ENCODE peak calls at places on chromosomes 16 and 17, in four cellular contexts. U is SK-N-SH, W is body of pancreas, V is PC-3. H is an unnamed sample. For H3K4me1 and H3K36me3, the result is how much of the 10 kb centered on the place peaks cover.

GRCh38 chr17:38872671-38873385 is 3.0 kb downstream of the LASP1 start:
- DNase-seq in U (no peak), W (peak), V (no peak), H (no peak)

GRCh38 chr17:6104956-6105355 is 34.8 kb downstream of the WSCD1 start:
- DNase-seq in U (no peak), W (no peak), V (peak), H (no peak)

GRCh38 chr16:57591086-57591869 is 37.2 kb upstream of the ADGRG1 start:
- DNase-seq in U (peak), W (peak), V (peak), H (peak)

GRCh38 chr17:20010099-20010863 is 1.1 kb downstream of the SPECC1 start:
- DNase-seq in U (peak), W (peak), V (peak), H (peak)

GRCh38 chr17:51456942-51457341 is 196.6 kb downstream of the UTP18 start:
- DNase-seq in U (no peak), W (no peak), V (peak), H (no peak)

GRCh38 chr17:50079334-50080095 is 15.6 kb upstream of the PDK2 start:
- DNase-seq in U (no peak), W (no peak), V (peak), H (peak)

GRCh38 chr16:71927383-71927782 is 32.1 kb downstream of the IST1 start:
- DNase-seq in U (no peak), W (peak), V (peak), H (peak)

GRCh38 chr17:7548585-7549400 is at the start of gene TNFSF12:
- DNase-seq in U (peak), W (peak), V (peak), H (peak)

GRCh38 chr17:12575641-12576040 is 90.0 kb upstream of the MYOCD start:
- DNase-seq in U (no peak), W (no peak), V (no peak), H (no peak)

GRCh38 chr16:85349413-85350145 is 237.3 kb upstream of the CIBAR2 start:
- DNase-seq in U (peak), W (no peak), V (no peak), H (no peak)

GRCh38 chr17:28112199-28112995 is 69.9 kb downstream of the NLK start:
- DNase-seq in U (no peak), W (no peak), V (peak), H (peak)

GRCh38 chr17:80763293-80763867 is 218.7 kb downstream of the RPTOR start:
- DNase-seq in U (no peak), W (no peak), V (no peak), H (no peak)

GRCh38 chr17:48051706-48052486 is 3.7 kb downstream of the NFE2L1 start:
- DNase-seq in U (no peak), W (peak), V (no peak), H (peak)

DNA sequence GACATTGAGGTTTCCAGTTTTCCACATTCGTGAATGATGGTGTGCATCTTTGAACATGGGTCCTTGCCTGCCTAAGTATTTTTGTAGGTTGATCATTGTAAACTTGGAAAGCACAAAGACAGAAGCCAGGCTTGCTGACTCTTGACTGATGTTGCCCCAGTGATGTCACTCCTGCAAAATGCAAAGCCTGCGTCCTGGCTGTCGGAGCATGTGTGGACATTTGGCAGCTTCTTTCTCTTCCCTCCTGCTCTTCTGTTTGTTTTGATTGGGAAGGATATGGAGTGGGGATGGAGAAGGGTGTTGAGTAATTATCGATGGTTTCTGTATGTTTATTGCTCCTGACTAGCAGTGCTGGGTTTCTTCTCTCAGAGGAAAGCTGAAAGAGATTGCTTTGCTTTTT is 3.2 kb downstream of the NDE1 start:
- DNase-seq in U (no peak), W (no peak), V (peak), H (no peak)
- H3K4me3 ChIP-seq in U (no peak), W (no peak), V (peak), H (no peak)

DNA sequence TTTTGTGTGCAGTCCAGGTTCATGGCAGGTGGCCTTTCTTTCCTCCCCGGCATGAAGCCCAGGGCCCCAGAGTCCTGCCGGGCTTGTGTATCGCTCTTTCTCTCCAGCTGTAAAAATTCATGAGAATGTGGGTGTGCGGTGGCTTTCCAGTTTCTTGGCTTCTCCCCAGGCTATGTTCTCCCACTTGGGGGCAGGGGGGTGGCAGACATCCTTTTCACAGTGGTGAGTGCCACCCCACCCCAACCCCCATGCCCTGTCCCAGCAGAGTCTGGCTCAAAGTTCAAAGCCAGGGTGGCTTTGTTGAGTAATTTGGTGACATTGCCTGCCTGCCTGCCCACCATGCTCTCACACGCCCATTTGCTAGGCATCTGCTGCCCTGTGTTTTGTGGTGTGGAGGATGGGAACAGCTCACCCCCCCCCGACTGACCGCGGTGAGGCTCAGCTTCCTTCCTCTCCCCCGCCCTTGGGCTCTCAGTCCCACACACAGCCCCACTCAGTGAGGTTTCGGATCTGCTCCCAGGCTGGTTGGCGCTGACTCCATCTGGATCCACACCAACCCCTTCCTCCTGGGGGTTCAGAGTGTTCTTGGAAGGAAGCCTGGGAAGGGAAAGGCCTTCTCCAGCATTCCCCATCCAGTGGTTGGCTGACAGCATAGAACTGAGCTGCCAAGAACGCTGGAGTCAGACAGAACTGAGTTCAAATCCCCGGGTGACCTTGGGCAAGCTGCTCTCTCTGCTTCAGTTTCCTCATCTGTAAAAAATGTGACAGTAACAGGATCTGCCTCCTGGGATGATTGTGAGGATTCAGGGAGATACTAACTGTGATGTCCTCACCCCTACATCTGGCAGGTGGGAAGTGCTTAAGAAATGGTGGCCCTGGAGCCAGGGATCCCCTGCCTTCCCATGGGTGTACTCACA is 36.1 kb downstream of the CHD9 start:
- DNase-seq in U (peak), W (peak), V (no peak), H (no peak)
- H3K4me1 ChIP-seq in U (under half), W (under half), V (under half), H (under half)

DNA sequence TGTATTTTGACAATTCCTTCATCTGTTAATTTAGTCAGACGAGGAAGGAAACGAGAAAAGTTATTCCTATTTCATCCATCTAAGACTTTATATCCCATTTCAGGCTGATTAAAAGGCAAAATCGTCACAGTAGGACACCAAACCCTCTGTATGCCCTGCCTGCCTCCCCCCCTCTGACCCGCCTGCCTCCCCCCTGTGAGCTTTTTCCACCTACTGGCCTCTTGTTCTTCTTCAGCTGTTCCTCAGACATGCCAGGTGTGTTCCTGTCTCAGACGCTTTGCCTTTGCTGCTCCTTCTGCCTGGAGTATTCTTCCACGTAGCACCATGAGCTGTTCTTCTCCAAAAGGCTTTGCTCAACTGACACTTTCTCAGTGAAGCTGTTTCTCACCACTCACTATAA is 723.4 kb downstream of the MAF start:
- DNase-seq in U (no peak), W (no peak), V (no peak), H (no peak)
- H3K36me3 ChIP-seq in U (under half), W (under half), V (under half), H (under half)

GRCh38 chr16:2511128-2511785 is 2.5 kb upstream of the ATP6V0C start:
- DNase-seq in U (no peak), W (peak), V (no peak), H (no peak)
- H3K4me3 ChIP-seq in U (no peak), W (no peak), V (no peak), H (no peak)

DNA sequence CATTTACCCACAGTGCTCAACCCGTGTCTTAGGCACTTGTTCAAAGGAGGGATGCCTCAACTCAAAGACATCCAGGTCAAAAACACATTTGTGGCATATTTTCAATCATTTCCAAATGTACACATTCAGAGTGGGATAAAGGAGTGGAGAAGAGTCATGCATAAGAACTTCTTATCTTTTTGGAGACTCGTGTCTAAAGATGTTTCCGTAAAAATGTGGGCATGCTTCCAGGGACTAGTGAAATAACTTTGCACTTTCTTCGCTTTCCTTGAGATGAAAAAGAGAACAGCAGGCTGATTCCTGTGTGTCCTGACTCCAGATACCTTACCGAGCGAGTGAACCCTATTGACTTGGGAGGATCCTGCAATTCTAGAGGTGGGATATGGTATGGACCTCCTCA is 256.6 kb upstream of the KCNJ16 start:
- DNase-seq in U (no peak), W (no peak), V (no peak), H (no peak)
- H3K4me1 ChIP-seq in U (under half), W (under half), V (under half), H (under half)

DNA sequence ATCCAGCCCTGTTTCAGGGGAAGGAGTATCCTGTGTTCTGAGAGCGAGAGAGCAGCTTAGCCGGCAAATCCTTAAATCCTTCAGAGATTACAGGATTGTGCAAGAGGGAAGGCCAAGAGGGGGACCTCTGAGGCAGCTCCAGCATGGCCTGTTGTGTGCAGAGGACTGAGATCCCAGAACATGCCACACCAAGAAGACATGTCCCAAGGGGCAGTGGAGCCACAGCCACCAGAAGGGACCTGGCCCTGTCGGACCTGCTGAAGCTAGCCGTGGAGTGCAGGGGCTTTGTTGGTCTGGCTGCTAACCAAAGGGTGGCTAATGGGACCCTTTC is 1.6 kb upstream of the MRC2 start:
- DNase-seq in U (peak), W (no peak), V (no peak), H (no peak)
- H3K36me3 ChIP-seq in U (under half), W (under half), V (under half), H (under half)

GRCh38 chr17:55266958-55267688 is 2.4 kb downstream of the HLF start:
- DNase-seq in U (no peak), W (no peak), V (no peak), H (no peak)

GRCh38 chr17:55264640-55265298 is at the start of gene HLF:
- DNase-seq in U (peak), W (peak), V (peak), H (peak)

GRCh38 chr17:55266051-55266957 is 1.5 kb downstream of the HLF start:
- DNase-seq in U (peak), W (no peak), V (no peak), H (no peak)

GRCh38 chr17:55264273-55264639 is 504 bp upstream of the HLF start:
- DNase-seq in U (peak), W (no peak), V (no peak), H (no peak)

DNA sequence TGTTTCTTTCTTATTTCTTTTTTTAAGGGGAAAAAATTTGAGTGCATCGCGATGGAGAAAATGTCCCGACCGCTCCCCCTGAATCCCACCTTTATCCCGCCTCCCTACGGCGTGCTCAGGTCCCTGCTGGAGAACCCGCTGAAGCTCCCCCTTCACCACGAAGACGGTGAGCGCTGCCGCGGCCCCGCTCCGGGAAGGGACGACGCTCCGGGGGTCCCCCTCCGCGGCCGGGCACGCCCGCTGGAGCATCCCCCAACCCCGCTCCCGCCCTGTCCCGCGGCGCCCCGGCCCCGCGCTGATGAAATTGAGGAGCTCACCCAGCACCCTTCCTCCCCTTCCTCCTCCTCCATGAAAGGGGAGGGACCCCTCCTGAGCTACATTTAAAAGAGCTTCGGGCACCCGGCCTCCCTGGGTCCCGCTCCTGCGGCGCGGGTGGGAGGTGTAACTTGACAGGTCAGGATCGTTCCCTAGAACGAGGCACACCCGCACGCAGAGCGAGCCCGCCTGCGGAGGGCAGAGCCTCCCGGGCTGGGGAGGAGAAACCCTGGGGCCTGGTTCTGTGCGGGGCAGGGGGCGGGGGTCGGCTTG is 768 bp downstream of the HLF start:
- DNase-seq in U (peak), W (no peak), V (no peak), H (peak)
- H3K4me3 ChIP-seq in U (peak), W (peak), V (no peak), H (peak)

H was measured in HAP-1.